ENCODE peak calls at places on chromosomes 13 and 19, in nine cellular contexts. K, P, J, G, Z, S, O, M and T are unnamed samples.

GRCh38 chr13:111022886-111023285 is 92.2 kb upstream of the ARHGEF7 start:
- DNase-seq in J (no peak), G (no peak), K (no peak), O (no peak), P (no peak), M (no peak), Z (no peak), S (no peak), T (no peak)

GRCh38 chr19:50333737-50334617 is 4.8 kb upstream of the KCNC3 start:
- DNase-seq in K (peak), Z (peak), M (no peak), S (peak), P (peak), J (no peak), G (peak), O (peak), T (peak)

GRCh38 chr13:36142735-36143134 is 11.6 kb upstream of the DCLK1 start:
- DNase-seq in S (no peak), K (no peak), M (no peak), O (no peak), J (no peak), G (no peak), P (no peak), Z (no peak), T (no peak)

GRCh38 chr13:65724261-65724660 is 1505.9 kb downstream of the PCDH9 start:
- DNase-seq in G (no peak), M (peak), Z (no peak), J (no peak), P (no peak), S (no peak), K (no peak), O (no peak), T (no peak)

GRCh38 chr13:101309014-101309619 is 107.2 kb downstream of the NALCN start:
- DNase-seq in J (no peak), G (peak), K (peak), Z (peak), O (no peak), P (no peak), S (no peak), M (peak), T (no peak)

GRCh38 chr19:44260343-44260681 is 626 bp downstream of the ZNF233 start:
- DNase-seq in P (no peak), K (no peak), O (no peak), J (no peak), G (no peak), M (no peak), S (no peak), Z (peak), T (no peak)

GRCh38 chr19:12649941-12650340 is 16.6 kb downstream of the MAN2B1 start:
- DNase-seq in J (no peak), M (no peak), Z (peak), P (no peak), S (no peak), K (no peak), O (no peak), G (no peak), T (no peak)

GRCh38 chr19:11699931-11700794 is 38.6 kb downstream of the ZNF823 start:
- DNase-seq in J (no peak), O (no peak), Z (peak), S (no peak), M (no peak), K (peak), P (no peak), G (peak), T (no peak)

GRCh38 chr13:110415669-110416068 is 108.6 kb downstream of the COL4A2 start:
- DNase-seq in Z (no peak), P (peak), S (no peak), M (no peak), G (no peak), O (no peak), K (peak), J (peak), T (no peak)

GRCh38 chr13:110676511-110677204 is 29.3 kb downstream of the CARS2 start:
- DNase-seq in S (no peak), Z (no peak), O (no peak), M (no peak), K (no peak), G (no peak), J (no peak), P (no peak), T (peak)

GRCh38 chr19:16628984-16629691 is 1.1 kb upstream of the MED26 start:
- DNase-seq in M (peak), P (peak), O (no peak), S (no peak), G (peak), K (no peak), Z (peak), J (no peak), T (no peak)

GRCh38 chr19:10565028-10565566 is 713 bp downstream of the KRI1 start:
- DNase-seq in O (no peak), M (no peak), P (no peak), Z (peak), G (peak), S (no peak), K (peak), J (no peak), T (peak)

GRCh38 chr19:29329460-29330134 is 116.6 kb upstream of the UQCRFS1 start:
- DNase-seq in G (no peak), M (no peak), S (no peak), K (peak), P (no peak), Z (peak), J (no peak), O (no peak), T (no peak)

GRCh38 chr19:13441810-13442512 is 64.3 kb downstream of the CACNA1A start:
- DNase-seq in G (peak), K (peak), P (no peak), J (no peak), S (no peak), Z (peak), M (no peak), O (no peak), T (peak)

GRCh38 chr19:7355151-7355845 is 6.6 kb downstream of the ARHGEF18 start:
- DNase-seq in K (peak), O (no peak), P (no peak), M (peak), J (no peak), G (no peak), S (no peak), Z (peak), T (no peak)

GRCh38 chr13:30071890-30072817 is 221.7 kb upstream of the UBL3 start:
- DNase-seq in G (no peak), M (no peak), J (no peak), K (no peak), Z (no peak), P (no peak), O (no peak), S (no peak), T (no peak)

GRCh38 chr19:48606463-48607358 is at the start of gene SPACA4:
- DNase-seq in K (no peak), S (no peak), P (no peak), G (no peak), Z (no peak), O (no peak), M (no peak), J (no peak), T (no peak)

GRCh38 chr13:114109646-114110045 is 22.8 kb downstream of the RASA3 start:
- DNase-seq in J (no peak), K (no peak), G (no peak), M (no peak), Z (no peak), S (peak), O (peak), P (peak), T (peak)

GRCh38 chr13:25117312-25117711 is 21.4 kb downstream of the PABPC3 start:
- DNase-seq in M (no peak), G (no peak), Z (no peak), J (no peak), S (no peak), O (no peak), K (no peak), P (no peak), T (no peak)

GRCh38 chr19:58401825-58402433 is 6.5 kb downstream of the RNF225 start:
- DNase-seq in G (no peak), J (no peak), Z (no peak), P (no peak), K (no peak), S (no peak), M (no peak), O (no peak), T (no peak)

GRCh38 chr19:13228561-13228960 is 78.3 kb downstream of the IER2 start:
- DNase-seq in M (no peak), O (no peak), S (no peak), K (peak), G (no peak), J (no peak), Z (no peak), P (no peak), T (no peak)

GRCh38 chr13:46475586-46475991 is 77.4 kb upstream of the LRCH1 start:
- DNase-seq in M (no peak), J (no peak), K (peak), O (no peak), S (no peak), G (no peak), P (no peak), Z (peak), T (no peak)

GRCh38 chr19:35468637-35469036 is 20.6 kb downstream of the FFAR2 start:
- DNase-seq in P (no peak), O (peak), S (peak), Z (peak), K (peak), J (no peak), M (no peak), G (peak), T (peak)

GRCh38 chr19:16888629-16889371 is at the start of gene F2RL3:
- DNase-seq in P (no peak), S (no peak), O (no peak), K (peak), J (no peak), Z (peak), M (no peak), G (no peak), T (no peak)